ENCODE peak calls at places on chromosomes 6 and 20, in six cellular contexts. C is neuronal stem cell, G is H1, Y is IMR-90, R is H9, B is mesenchymal stem cell. E is an unnamed sample. For H3K9me3, the result is how much of the 10 kb centered on the place peaks cover.

GRCh38 chr6:55941713-55942112 is 66.3 kb upstream of the BMP5 start:
- DNase-seq in R (no peak), Y (peak), B (no peak), G (no peak), C (no peak), E (no peak)

GRCh38 chr6:109793793-109794192 is 102.7 kb downstream of the FIG4 start:
- DNase-seq in Y (peak), B (peak), C (no peak), G (no peak), R (no peak), E (peak)

GRCh38 chr6:67812693-67813092 is 822.4 kb upstream of the ADGRB3 start:
- DNase-seq in B (no peak), C (no peak), R (no peak), G (no peak), Y (no peak), E (no peak)

GRCh38 chr6:145042559-145042958 is 692.8 kb downstream of the EPM2A start:
- DNase-seq in C (no peak), Y (no peak), G (peak), B (no peak), R (peak), E (no peak)

GRCh38 chr6:34418367-34418766 is 7.5 kb downstream of the RPS10 start:
- DNase-seq in R (no peak), G (no peak), C (no peak), B (no peak), Y (no peak), E (no peak)

GRCh38 chr6:151493495-151494234 is at the start of gene CCDC170:
- DNase-seq in C (peak), B (peak), R (peak), Y (no peak), G (peak), E (peak)

GRCh38 chr20:2816030-2816582 is at the start of gene TMEM239:
- DNase-seq in B (no peak), Y (no peak), G (no peak), C (no peak), R (no peak), E (no peak)

GRCh38 chr20:2838170-2838797 is 2.2 kb downstream of the PCED1A start:
- DNase-seq in C (no peak), G (no peak), Y (no peak), B (no peak), R (no peak), E (no peak)

GRCh38 chr20:51412333-51412761 is 130.2 kb downstream of the NFATC2 start:
- DNase-seq in Y (peak), B (peak), C (no peak), R (no peak), G (no peak), E (no peak)

GRCh38 chr6:144417686-144418085 is 132.6 kb downstream of the UTRN start:
- DNase-seq in B (no peak), C (no peak), R (no peak), G (no peak), Y (peak), E (no peak)

GRCh38 chr6:111764238-111765182 is 108.7 kb downstream of the FYN start:
- DNase-seq in R (peak), C (no peak), G (no peak), Y (no peak), B (no peak), E (no peak)

GRCh38 chr20:5189917-5190316 is 63.1 kb downstream of the CDS2 start:
- DNase-seq in R (no peak), B (no peak), Y (no peak), G (no peak), C (no peak), E (no peak)
- H3K4ac ChIP-seq in R (no peak), B (no peak), Y (no peak), G (no peak), C (no peak), E (no peak)

GRCh38 chr6:158730175-158730907 is 80.5 kb downstream of the SYTL3 start:
- DNase-seq in R (peak), B (no peak), G (peak), C (no peak), Y (no peak), E (peak)
- H3K9me3 ChIP-seq in R (under half), B (under half), G (under half), C (under half), Y (under half), E (under half)

GRCh38 chr6:2909718-2910117 is 6.6 kb upstream of the SERPINB9 start:
- DNase-seq in B (peak), Y (peak), C (no peak), R (peak), G (no peak), E (no peak)
- H3K4ac ChIP-seq in B (no peak), Y (no peak), C (no peak), R (no peak), G (no peak), E (no peak)

DNA sequence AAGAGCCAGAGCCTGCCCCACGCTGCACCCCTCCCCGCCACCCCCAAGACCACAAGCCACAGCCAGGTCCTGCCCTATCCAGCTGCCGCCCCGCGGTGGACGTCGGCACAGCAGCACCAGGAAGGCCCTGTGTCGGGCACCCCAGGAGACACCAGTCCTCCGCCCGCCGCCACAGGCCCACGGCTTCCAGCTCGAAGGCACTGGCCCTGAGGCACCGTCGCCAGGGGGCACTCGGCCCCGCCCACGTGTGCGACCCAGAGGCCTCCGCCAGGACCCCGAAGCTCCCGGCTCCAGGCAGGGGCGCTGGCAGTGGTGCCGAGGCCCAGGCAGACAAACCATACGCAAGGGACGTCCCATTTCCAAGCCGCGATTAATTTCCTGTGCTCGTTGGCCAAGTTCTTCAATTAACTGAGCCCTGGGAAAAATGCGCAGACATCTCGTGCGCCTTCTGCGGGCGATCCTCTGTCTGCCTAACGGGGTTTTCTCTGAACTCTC is 19.4 kb downstream of the KCNQ2 start:
- DNase-seq in B (no peak), G (no peak), C (no peak), Y (no peak), R (peak), E (no peak)
- H3K9me3 ChIP-seq in B (under half), G (under half), C (under half), Y (under half), R (under half), E (under half)

GRCh38 chr20:33018169-33018931 is 10.8 kb downstream of the BPIFB2 start:
- DNase-seq in B (no peak), G (no peak), R (no peak), C (no peak), Y (no peak), E (no peak)
- H3K4ac ChIP-seq in B (no peak), G (no peak), R (no peak), C (peak), Y (no peak), E (no peak)

GRCh38 chr6:133001040-133001570 is 186.7 kb downstream of the RPS12 start:
- DNase-seq in Y (no peak), B (no peak), G (no peak), C (no peak), R (no peak), E (no peak)
- H3K9me3 ChIP-seq in Y (under half), B (under half), G (under half), C (under half), R (under half), E (under half)

DNA sequence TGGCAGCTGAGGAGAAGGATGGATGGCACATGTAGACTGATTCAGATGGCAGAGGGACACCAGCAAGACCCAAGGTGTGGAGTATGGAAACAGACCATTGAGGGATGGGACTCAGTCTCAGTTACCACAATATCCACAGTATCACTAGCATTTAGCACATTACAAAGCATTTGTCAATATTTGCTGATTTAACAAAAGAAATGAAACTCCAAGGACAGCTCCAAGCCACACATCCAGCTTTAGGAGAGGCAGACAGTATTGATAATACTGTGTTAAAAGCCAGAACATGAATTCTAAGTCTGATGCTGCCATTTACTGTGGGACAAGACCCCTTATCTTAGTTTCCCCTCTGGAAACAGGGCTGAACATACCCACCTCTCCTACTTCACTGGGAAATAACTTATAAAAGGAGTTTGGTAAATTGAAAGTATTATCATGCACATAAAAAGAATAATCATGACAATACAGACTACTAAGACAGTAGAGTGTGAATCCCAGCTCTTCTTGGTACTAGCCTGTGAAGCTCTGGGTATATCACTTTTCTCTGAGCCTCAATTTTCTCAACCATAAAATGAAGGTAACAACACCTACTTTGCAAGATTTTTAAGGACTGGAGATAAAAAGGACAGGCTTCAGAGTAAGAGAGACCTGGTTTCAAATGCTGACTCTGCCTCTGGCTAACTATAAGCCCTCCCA is 11.1 kb downstream of the BCL2L1 start:
- DNase-seq in B (no peak), R (no peak), C (no peak), G (no peak), Y (no peak), E (no peak)
- H3K4ac ChIP-seq in B (peak), R (no peak), C (no peak), G (peak), Y (peak), E (peak)

DNA sequence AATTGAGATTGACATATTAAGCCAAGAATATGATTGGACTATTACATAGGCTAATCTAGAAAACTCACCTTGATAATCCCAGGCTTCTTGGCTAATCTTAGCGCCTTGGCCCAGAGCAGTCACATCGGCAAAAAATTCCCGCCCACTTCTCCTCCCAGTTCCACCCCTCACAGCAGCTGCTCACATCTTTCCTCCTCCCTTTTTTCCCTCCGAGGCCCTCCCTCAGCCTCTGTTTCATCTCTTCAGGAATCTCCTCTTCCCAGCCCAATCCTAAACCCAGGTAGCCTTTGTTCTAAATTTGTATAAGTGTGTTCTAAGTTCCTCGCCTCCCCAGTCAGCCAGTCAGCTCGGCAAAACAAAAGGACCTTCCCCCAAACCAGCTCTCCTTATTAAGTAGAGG is 184.3 kb downstream of the PRKN start:
- DNase-seq in R (peak), Y (no peak), G (no peak), B (no peak), C (peak), E (no peak)
- H3K9me3 ChIP-seq in R (under half), Y (under half), G (under half), B (under half), C (under half), E (under half)

DNA sequence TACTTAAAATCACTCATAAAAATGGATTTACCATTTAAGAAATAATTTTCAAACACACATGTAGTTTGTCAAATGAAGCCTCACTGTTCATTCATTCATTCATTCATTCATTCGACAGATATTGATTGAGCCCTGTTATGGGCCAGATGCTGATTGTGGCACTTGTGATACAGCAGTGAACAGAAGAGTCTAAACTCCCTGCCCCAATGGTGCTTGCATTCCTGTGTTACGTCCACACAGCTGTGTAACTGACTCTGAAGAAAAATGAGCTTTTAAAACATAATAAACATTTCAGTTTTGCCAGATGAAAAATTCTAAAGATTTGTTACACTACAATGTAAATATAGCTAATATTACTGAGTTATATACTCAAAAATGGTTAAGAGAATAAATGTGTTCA is 46.2 kb downstream of the BACH2 start:
- DNase-seq in B (no peak), Y (peak), G (no peak), C (no peak), R (no peak), E (no peak)
- H3K4ac ChIP-seq in B (no peak), Y (no peak), G (no peak), C (no peak), R (no peak), E (no peak)